ENCODE peak calls at places on chromosomes 11 and 22, in six cellular contexts. F is cardiac fibroblast, S is GM12865, U is IMR-90, N is left lung, E is body of pancreas. K is an unnamed sample.

GRCh38 chr11:12088047-12088481 is 22.3 kb upstream of the MICAL2 start:
- DNase-seq in N (no peak), U (peak; percentile 77), F (peak; percentile 65), S (no peak), E (no peak), K (no peak)

GRCh38 chr22:36377022-36377631 is 10.6 kb downstream of the MYH9 start:
- DNase-seq in E (no peak), N (no peak), S (peak; percentile 85), F (no peak), U (no peak), K (no peak)

GRCh38 chr11:17745032-17745772 is 10.6 kb downstream of the KCNC1 start:
- DNase-seq in S (no peak), N (peak; percentile 58), F (no peak), E (no peak), U (no peak), K (no peak)

GRCh38 chr11:8083871-8084281 is 2.9 kb downstream of the TUB start:
- DNase-seq in N (no peak), U (no peak), E (no peak), F (no peak), S (no peak), K (peak; percentile 78)

GRCh38 chr11:70689764-70690163 is 291.4 kb downstream of the CTTN start:
- DNase-seq in S (no peak), U (no peak), N (no peak), E (no peak), F (no peak), K (no peak)

GRCh38 chr11:114180301-114181055 is 115.7 kb upstream of the NNMT start:
- DNase-seq in F (no peak), S (no peak), E (peak; percentile 88), U (no peak), N (no peak), K (peak; percentile 83)

GRCh38 chr11:61406067-61406466 is 13.7 kb downstream of the TMEM216 start:
- DNase-seq in F (no peak), S (no peak), N (no peak), U (no peak), E (no peak), K (no peak)

GRCh38 chr11:3687399-3687798 is 16.2 kb upstream of the CHRNA10 start:
- DNase-seq in U (no peak), F (no peak), S (no peak), N (no peak), E (no peak), K (no peak)

GRCh38 chr11:82775736-82776346 is 42.2 kb upstream of the FAM181B start:
- DNase-seq in S (peak; percentile 59), F (peak; percentile 64), E (peak; percentile 10), N (no peak), U (peak; percentile 47), K (peak; percentile 93)

GRCh38 chr22:50101870-50102565 is 12.2 kb downstream of the MOV10L1 start:
- DNase-seq in S (peak; percentile 52), N (no peak), F (no peak), E (no peak), U (no peak), K (no peak)

GRCh38 chr11:111429066-111429506 is 50.0 kb upstream of the POU2AF1 start:
- DNase-seq in F (peak; percentile 75), N (no peak), E (peak; percentile 76), U (peak; percentile 37), S (peak; percentile 88), K (peak; percentile 87)

DNA sequence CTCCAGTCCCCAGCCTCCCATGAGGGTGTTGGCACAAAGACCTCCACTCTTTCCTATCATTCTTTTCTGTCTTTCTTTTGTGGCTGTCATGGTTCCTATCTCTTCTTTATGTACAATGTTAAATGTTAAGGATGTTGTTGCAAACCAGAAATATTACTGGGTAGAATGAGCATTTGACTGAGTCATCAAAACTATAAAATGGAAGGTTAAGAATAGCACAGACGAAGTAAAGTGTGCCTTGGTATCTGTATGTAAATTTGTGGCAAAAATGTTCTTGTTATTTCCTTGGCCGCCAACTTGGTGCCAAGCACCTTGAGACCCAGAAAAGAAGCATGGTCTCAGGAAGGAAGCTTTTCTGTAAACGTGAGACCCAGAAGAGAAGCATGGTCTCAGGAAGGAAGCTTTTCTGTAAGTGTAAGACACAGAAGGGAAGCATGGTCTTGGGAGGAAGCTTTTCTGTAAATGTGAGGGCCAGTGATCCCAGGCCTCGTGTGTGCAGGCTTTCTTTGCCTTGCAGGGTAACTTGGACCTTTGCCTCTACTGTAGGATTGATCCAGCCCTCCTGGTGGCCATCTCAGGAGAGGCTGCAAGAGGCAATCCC is 6.7 kb upstream of the PKP3 start:
- DNase-seq in E (no peak), S (no peak), N (no peak), U (no peak), F (no peak), K (no peak)
- TF ChIP-seq CTCF in E (no peak), S (no peak), N (no peak), U (no peak), F (no peak), K (peak; percentile 46)

DNA sequence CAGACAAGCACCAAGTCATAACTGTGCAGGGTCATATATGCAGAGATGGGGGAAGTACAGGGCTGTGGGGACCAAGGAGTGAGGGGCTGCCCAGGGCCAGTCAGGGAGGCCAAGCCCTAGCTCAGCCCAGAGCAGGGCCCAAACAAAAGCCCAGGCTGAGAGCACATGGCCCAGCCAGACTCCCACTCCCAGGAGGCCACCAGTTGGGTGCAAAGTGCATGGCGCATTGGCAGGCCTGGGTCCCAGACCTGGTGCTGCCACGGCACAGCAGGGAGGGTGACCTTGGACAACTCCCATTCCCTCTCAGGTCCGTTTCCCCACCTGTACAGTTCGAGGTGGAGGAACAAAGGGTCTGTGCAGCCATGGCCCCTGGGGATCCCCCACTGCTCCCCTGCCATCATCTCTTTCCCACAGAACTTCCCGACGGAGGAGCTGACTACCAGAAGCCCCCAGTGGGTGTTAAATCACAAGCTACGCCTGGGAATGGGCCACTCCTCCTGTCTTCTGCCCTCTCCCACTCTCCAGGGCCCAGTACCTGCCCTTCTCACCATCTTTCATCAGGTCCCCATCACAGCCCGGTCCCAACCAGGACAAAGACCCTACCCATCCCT is 608 bp downstream of the NIPSNAP1 start:
- DNase-seq in E (peak; percentile 17), N (no peak), F (no peak), U (no peak), S (peak; percentile 9), K (peak; percentile 74)
- H3K4me3 ChIP-seq in E (peak overlapping the region; percentile 61), N (peak overlapping the region; percentile 60), F (peak overlapping the region; percentile 67), U (peak overlapping the region; percentile 51), S (peak overlapping the region; percentile 67), K (peak overlapping the region; percentile 93)

DNA sequence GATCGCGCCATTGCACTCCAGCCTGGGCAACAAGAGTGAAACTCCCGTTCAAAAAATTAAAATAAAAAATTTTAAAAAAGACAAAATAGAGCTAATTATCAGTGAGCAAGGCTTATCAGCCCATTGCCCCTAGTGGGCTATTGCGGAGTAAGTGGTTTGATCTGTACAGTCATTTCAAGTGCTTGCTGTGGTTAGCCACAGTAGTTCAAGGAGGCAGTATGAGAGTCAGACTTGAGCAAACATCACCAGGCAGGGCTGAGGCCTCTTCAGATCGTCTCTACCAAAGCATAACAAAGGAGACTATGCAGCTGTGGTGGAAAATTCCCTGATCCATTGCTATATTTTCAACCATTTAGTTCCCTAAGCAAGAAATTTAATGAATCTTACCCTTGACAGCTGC is 4.3 kb upstream of the SBF2 start:
- DNase-seq in N (no peak), F (peak; percentile 56), E (no peak), S (peak; percentile 92), U (peak; percentile 98), K (no peak)
- TF ChIP-seq CTCF in N (no peak), F (peak; percentile 7), E (no peak), S (peak; percentile 40), U (peak; percentile 48), K (peak; percentile 53)

GRCh38 chr11:119791701-119792151 is 62.7 kb upstream of the NECTIN1 start:
- DNase-seq in E (no peak), N (no peak), F (peak; percentile 48), S (no peak), U (peak; percentile 37), K (peak; percentile 86)
- H3K4me3 ChIP-seq in E (no peak overlapping the region), N (no peak overlapping the region), F (no peak overlapping the region), S (no peak overlapping the region), U (no peak overlapping the region), K (no peak overlapping the region)

GRCh38 chr11:121106812-121107211 is 5.8 kb downstream of the TECTA start:
- DNase-seq in U (no peak), S (no peak), F (no peak), N (no peak), E (no peak), K (no peak)

GRCh38 chr11:121105063-121105480 is 4.0 kb downstream of the TECTA start:
- DNase-seq in N (no peak), F (peak; percentile 75), E (peak; percentile 33), U (peak; percentile 13), S (no peak), K (no peak)

GRCh38 chr11:121100943-121101342 is at the start of gene TECTA:
- DNase-seq in E (no peak), N (no peak), U (no peak), S (no peak), F (no peak), K (no peak)

GRCh38 chr11:121105851-121106250 is 4.8 kb downstream of the TECTA start:
- DNase-seq in S (no peak), F (no peak), E (no peak), U (no peak), N (no peak), K (no peak)

GRCh38 chr11:121104223-121104831 is 3.3 kb downstream of the TECTA start:
- DNase-seq in N (no peak), U (no peak), E (peak; percentile 17), S (peak; percentile 17), F (no peak), K (peak; percentile 77)
- TF ChIP-seq CTCF in N (no peak), U (no peak), E (no peak), S (no peak), F (peak; percentile 24), K (peak; percentile 80)

DNA sequence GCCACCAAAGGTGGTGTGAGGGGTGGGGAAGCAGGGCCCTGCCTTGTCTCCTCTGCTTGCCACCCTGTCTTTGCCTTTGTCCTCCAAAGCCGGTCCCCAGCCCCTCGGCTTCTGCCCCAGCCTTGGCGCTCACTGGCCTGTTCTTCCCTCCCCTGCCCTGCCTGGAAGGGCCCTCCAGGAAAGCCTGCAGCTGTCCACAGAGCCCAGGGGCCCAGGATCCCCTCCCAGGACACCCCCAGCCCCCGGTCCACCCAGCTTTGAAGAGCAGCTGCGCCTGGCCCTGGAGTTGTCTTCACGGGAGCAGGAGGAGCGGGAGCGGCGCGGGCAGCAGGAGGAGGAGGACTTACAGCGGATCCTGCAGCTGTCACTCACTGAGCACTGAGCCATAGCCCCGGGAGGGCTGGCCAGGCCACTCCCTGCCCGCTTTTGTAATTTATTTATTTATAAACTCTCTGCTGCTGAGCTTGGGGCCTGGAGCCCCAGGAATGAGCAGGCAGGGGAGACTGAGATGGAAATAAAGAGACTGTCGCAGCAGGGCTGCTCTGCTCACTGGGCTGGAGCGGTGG is 1.3 kb upstream of the SSH3 start:
- DNase-seq in S (no peak), E (peak; percentile 64), F (peak; percentile 43), U (peak; percentile 68), N (peak; percentile 86), K (peak; percentile 86)
- H3K4me3 ChIP-seq in S (no peak overlapping the region), E (no peak overlapping the region), F (no peak overlapping the region), U (no peak overlapping the region), N (peak overlapping the region; percentile 84), K (peak overlapping the region; percentile 78)